ENCODE peak calls at places on chromosomes 5 and 9, in four cellular contexts. Q, X, J and R are unnamed samples.

GRCh38 chr5:109350537-109351270 is 59.1 kb downstream of the PJA2 start:
- DNase-seq in Q (no peak), X (no peak), J (no peak), R (no peak)

GRCh38 chr5:179119415-179120170 is 59.4 kb downstream of the ZNF354C start:
- DNase-seq in Q (no peak), X (no peak), J (no peak), R (no peak)

GRCh38 chr9:124426361-124426760 is 11.1 kb upstream of the PSMB7 start:
- DNase-seq in Q (no peak), X (no peak), J (no peak), R (no peak)

GRCh38 chr5:3590967-3591900 is 4.4 kb upstream of the IRX1 start:
- DNase-seq in Q (no peak), X (no peak), J (no peak), R (no peak)

GRCh38 chr9:113645224-113645971 is 181.9 kb downstream of the RGS3 start:
- DNase-seq in Q (no peak), X (no peak), J (no peak), R (no peak)

GRCh38 chr9:129400971-129401622 is 219.8 kb downstream of the C9orf50 start:
- DNase-seq in Q (no peak), X (no peak), J (no peak), R (no peak)

GRCh38 chr5:6342689-6343315 is 35.5 kb downstream of the MED10 start:
- DNase-seq in Q (no peak), X (no peak), J (no peak), R (no peak)

GRCh38 chr5:161302557-161302956 is 244.0 kb downstream of the GABRB2 start:
- DNase-seq in Q (no peak), X (no peak), J (no peak), R (no peak)

GRCh38 chr5:151079838-151080619 is 805 bp downstream of the TNIP1 start:
- DNase-seq in Q (peak), X (no peak), J (no peak), R (no peak)

GRCh38 chr5:34415559-34416198 is 240.4 kb upstream of the RAI14 start:
- DNase-seq in Q (no peak), X (no peak), J (no peak), R (no peak)

GRCh38 chr5:17156463-17156862 is 61.0 kb upstream of the BASP1 start:
- DNase-seq in Q (peak), X (no peak), J (no peak), R (no peak)

GRCh38 chr9:79264511-79265448 is 307.0 kb upstream of the TLE4 start:
- DNase-seq in Q (no peak), X (no peak), J (no peak), R (no peak)

GRCh38 chr9:129697111-129697955 is 31.9 kb downstream of the PRRX2 start:
- DNase-seq in Q (peak), X (no peak), J (peak), R (no peak)

GRCh38 chr5:33370135-33370472 is 70.7 kb upstream of the TARS1 start:
- DNase-seq in Q (peak), X (no peak), J (no peak), R (no peak)

GRCh38 chr9:75903785-75904360 is 13.4 kb downstream of the PCSK5 start:
- DNase-seq in Q (no peak), X (no peak), J (no peak), R (no peak)

GRCh38 chr9:91882628-91883027 is 67.4 kb downstream of the ROR2 start:
- DNase-seq in Q (no peak), X (no peak), J (no peak), R (no peak)

GRCh38 chr5:144072518-144072927 is 97.9 kb downstream of the YIPF5 start:
- DNase-seq in Q (peak), X (no peak), J (no peak), R (no peak)

GRCh38 chr9:32344551-32345182 is 39.8 kb upstream of the ACO1 start:
- DNase-seq in Q (no peak), X (no peak), J (no peak), R (no peak)

GRCh38 chr9:72383978-72384709 is 19.1 kb upstream of the ZFAND5 start:
- DNase-seq in Q (peak), X (no peak), J (no peak), R (no peak)

GRCh38 chr9:126397056-126397455 is 70.4 kb downstream of the MVB12B start:
- DNase-seq in Q (no peak), X (peak), J (peak), R (peak)

GRCh38 chr5:179374506-179375235 is 29.4 kb upstream of the ADAMTS2 start:
- DNase-seq in Q (no peak), X (no peak), J (no peak), R (no peak)

GRCh38 chr9:96688745-96689464 is 33.8 kb upstream of the PRXL2C start:
- DNase-seq in Q (no peak), X (no peak), J (no peak), R (no peak)

GRCh38 chr5:67875637-67876036 is 339.9 kb upstream of the PIK3R1 start:
- DNase-seq in Q (no peak), X (no peak), J (no peak), R (no peak)